ENCODE peak calls at places on chromosomes 5 and 9, in seven cellular contexts. J is lower leg skin, V is uterus, T is ovary, G is esophagus squamous epithelium, R is GM12891, I is gastrocnemius medialis. K is an unnamed sample.

GRCh38 chr5:40578501-40579451 is 100.9 kb upstream of the PTGER4 start:
- DNase-seq in J (no peak), V (no peak), T (no peak), G (no peak), R (no peak), I (no peak), K (no peak)

GRCh38 chr5:19855453-19855852 is 132.5 kb downstream of the CDH18 start:
- DNase-seq in J (no peak), V (no peak), T (no peak), G (no peak), R (no peak), I (no peak), K (no peak)

GRCh38 chr9:70259512-70259802 is 679 bp downstream of the SMC5 start:
- DNase-seq in J (no peak), V (no peak), T (no peak), G (no peak), R (peak), I (no peak), K (no peak)

GRCh38 chr9:136400038-136400834 is at the start of gene SNAPC4:
- DNase-seq in J (peak), V (peak), T (peak), G (peak), R (peak), I (peak), K (peak)

GRCh38 chr9:20212806-20213205 is 409.5 kb downstream of the MLLT3 start:
- DNase-seq in J (no peak), V (no peak), T (no peak), G (no peak), R (no peak), I (no peak), K (no peak)

GRCh38 chr9:96612105-96612965 is 7.3 kb downstream of the CDC14B start:
- DNase-seq in J (peak), V (peak), T (no peak), G (no peak), R (no peak), I (peak), K (peak)

GRCh38 chr5:79956173-79956670 is 34.8 kb downstream of the MTX3 start:
- DNase-seq in J (no peak), V (no peak), T (no peak), G (no peak), R (no peak), I (no peak), K (no peak)

GRCh38 chr5:174503461-174504265 is 220.7 kb upstream of the MSX2 start:
- DNase-seq in J (no peak), V (no peak), T (no peak), G (no peak), R (no peak), I (no peak), K (peak)

GRCh38 chr9:19552282-19552681 is 143.5 kb downstream of the ACER2 start:
- DNase-seq in J (no peak), V (no peak), T (no peak), G (no peak), R (no peak), I (no peak), K (no peak)

GRCh38 chr5:663436-664342 is 29.5 kb downstream of the TPPP start:
- DNase-seq in J (no peak), V (no peak), T (no peak), G (no peak), R (no peak), I (no peak), K (no peak)

GRCh38 chr5:144191998-144192397 is 21.3 kb downstream of the KCTD16 start:
- DNase-seq in J (no peak), V (no peak), T (no peak), G (no peak), R (peak), I (no peak), K (no peak)

GRCh38 chr5:6792376-6792775 is 79.1 kb downstream of the TENT4A start:
- DNase-seq in J (no peak), V (no peak), T (no peak), G (no peak), R (no peak), I (no peak), K (no peak)

GRCh38 chr5:42108468-42108867 is 183.4 kb downstream of the FBXO4 start:
- DNase-seq in J (no peak), V (no peak), T (no peak), G (no peak), R (no peak), I (no peak), K (no peak)

GRCh38 chr5:155938051-155938450 is 388.9 kb upstream of the SGCD start:
- DNase-seq in J (no peak), V (no peak), T (no peak), G (no peak), R (no peak), I (no peak), K (no peak)

GRCh38 chr9:136944094-136944518 is 432 bp downstream of the FBXW5 start:
- DNase-seq in J (no peak), V (no peak), T (no peak), G (no peak), R (peak), I (no peak), K (no peak)

GRCh38 chr9:106421772-106422171 is 441.2 kb upstream of the ZNF462 start:
- DNase-seq in J (no peak), V (no peak), T (no peak), G (no peak), R (no peak), I (no peak), K (no peak)

GRCh38 chr9:33229359-33230120 is 10.4 kb upstream of the SPINK4 start:
- DNase-seq in J (peak), V (no peak), T (no peak), G (no peak), R (no peak), I (no peak), K (peak)

GRCh38 chr5:76818844-76819831 is at the start of gene F2RL1:
- DNase-seq in J (peak), V (no peak), T (peak), G (no peak), R (peak), I (no peak), K (peak)
- TF ChIP-seq POLR2A in J (no peak), V (peak), T (no peak), G (peak), R (no peak), I (no peak), K (no peak)

DNA sequence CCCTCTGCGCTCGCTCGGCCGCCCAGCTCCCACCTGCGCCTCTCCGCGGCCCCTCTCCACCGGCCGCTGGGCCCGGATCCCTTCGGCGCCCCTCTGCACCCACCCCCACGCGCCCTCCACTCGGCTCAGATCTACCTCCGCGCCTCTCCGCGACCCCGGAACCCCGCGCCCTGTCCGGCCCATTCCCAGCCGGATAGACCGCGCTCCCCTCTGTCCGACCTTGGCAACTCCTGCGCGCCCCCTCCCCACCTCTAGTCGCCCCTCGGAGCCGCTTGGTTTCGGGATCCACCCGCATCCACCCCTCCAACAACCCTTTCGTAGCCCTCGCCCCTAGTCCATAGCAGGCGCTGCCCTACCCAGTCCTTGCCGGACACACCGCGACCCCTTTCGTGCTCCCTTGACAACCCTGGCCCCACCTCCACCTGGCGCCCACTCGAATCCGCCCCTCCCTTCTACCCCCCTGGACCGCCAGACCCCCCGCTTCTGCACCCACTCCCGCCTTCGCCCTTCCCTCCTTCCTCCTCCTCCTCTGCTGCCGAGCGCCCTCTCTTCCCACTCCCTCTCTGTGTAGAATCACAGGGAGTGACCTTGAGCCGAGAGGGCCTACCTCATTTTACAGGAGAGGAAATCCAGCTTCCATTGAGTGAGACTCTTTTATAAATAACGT is 496 bp upstream of the AK3 start:
- DNase-seq in J (peak), V (no peak), T (no peak), G (no peak), R (no peak), I (no peak), K (peak)
- TF ChIP-seq POLR2A in J (no peak), V (no peak), T (no peak), G (no peak), R (no peak), I (peak), K (peak)

GRCh38 chr5:128966375-128966774 is 1.1 kb downstream of the SLC27A6 start:
- DNase-seq in J (no peak), V (no peak), T (no peak), G (no peak), R (no peak), I (no peak), K (no peak)

GRCh38 chr5:128962211-128962610 is 3.1 kb upstream of the SLC27A6 start:
- DNase-seq in J (no peak), V (no peak), T (no peak), G (no peak), R (no peak), I (no peak), K (no peak)

GRCh38 chr5:128965638-128966302 is 482 bp downstream of the SLC27A6 start:
- DNase-seq in J (no peak), V (no peak), T (no peak), G (no peak), R (no peak), I (no peak), K (no peak)

GRCh38 chr5:128966846-128967245 is 1.6 kb downstream of the SLC27A6 start:
- DNase-seq in J (no peak), V (no peak), T (no peak), G (no peak), R (no peak), I (no peak), K (no peak)

DNA sequence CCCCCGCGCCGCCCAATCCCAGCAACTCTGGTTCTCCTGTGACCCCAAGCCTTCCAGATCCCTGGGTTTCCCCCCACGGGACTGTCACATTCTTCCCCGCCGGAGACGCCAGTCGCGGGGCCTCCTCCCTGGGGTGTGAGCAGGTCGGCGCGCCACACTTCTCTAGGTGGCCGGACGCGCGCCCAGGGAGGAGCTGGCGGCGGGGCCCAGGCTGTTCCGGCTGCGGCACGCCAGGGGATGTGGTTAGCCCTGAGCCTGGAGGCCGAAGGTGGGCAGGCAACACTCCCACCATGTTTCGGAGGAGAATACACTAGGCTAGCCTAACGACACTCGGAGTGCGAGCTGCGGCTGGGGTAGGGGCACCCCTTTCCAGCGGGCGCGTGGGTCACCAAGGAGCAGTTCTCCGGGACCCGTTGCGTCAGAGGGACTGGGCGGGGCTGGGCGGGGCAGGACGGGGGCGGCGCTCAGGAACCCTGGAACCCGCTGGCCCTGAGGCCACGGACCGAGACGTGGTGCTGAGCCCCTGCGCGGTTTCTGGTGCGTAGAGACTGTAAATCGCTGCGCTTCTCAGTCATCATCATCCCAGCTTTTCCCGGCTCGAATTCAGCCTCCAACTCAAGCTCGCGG is at the start of gene SLC27A6:
- DNase-seq in J (no peak), V (peak), T (peak), G (no peak), R (peak), I (peak), K (no peak)
- TF ChIP-seq POLR2A in J (no peak), V (no peak), T (no peak), G (no peak), R (no peak), I (no peak), K (no peak)

GRCh38 chr9:124331580-124331979 is 73.8 kb downstream of the NEK6 start:
- DNase-seq in J (no peak), V (no peak), T (no peak), G (no peak), R (no peak), I (no peak), K (no peak)

GRCh38 chr9:124332756-124333155 is 75.0 kb downstream of the NEK6 start:
- DNase-seq in J (no peak), V (no peak), T (no peak), G (no peak), R (no peak), I (no peak), K (no peak)

GRCh38 chr9:124334568-124335319 is 77.0 kb downstream of the NEK6 start:
- DNase-seq in J (no peak), V (no peak), T (no peak), G (no peak), R (no peak), I (no peak), K (no peak)

GRCh38 chr9:124332321-124332720 is 74.6 kb downstream of the NEK6 start:
- DNase-seq in J (no peak), V (no peak), T (no peak), G (no peak), R (no peak), I (no peak), K (no peak)

GRCh38 chr9:124333180-124333579 is 75.4 kb downstream of the NEK6 start:
- DNase-seq in J (no peak), V (no peak), T (no peak), G (no peak), R (no peak), I (no peak), K (no peak)
- TF ChIP-seq POLR2A in J (no peak), V (no peak), T (no peak), G (no peak), R (no peak), I (no peak), K (no peak)